ENCODE peak calls at places on chromosomes 5 and 9, in four cellular contexts. One of them, this sample, is unnamed.

GRCh38 chr5:25119654-25120053 is 474.9 kb upstream of the CDH10 start:
- DNase-seq in activated CD8-positive, alpha-beta memory T cell treated with anti-CD3 and anti-CD28 coated beads for 48 hours: no peak
- DNase-seq in type B pancreatic cell: no peak
- DNase-seq in A172: peak
- DNase-seq in this sample: no peak

GRCh38 chr5:147310059-147310704 is 75.4 kb downstream of the STK32A start:
- DNase-seq in activated CD8-positive, alpha-beta memory T cell treated with anti-CD3 and anti-CD28 coated beads for 48 hours: no peak
- DNase-seq in type B pancreatic cell: no peak
- DNase-seq in A172: peak
- DNase-seq in this sample: no peak

GRCh38 chr9:11088826-11089374 is 476.1 kb upstream of the PTPRD start:
- DNase-seq in activated CD8-positive, alpha-beta memory T cell treated with anti-CD3 and anti-CD28 coated beads for 48 hours: no peak
- DNase-seq in type B pancreatic cell: no peak
- DNase-seq in A172: no peak
- DNase-seq in this sample: no peak

GRCh38 chr9:130204981-130205380 is 32.8 kb downstream of the NCS1 start:
- DNase-seq in activated CD8-positive, alpha-beta memory T cell treated with anti-CD3 and anti-CD28 coated beads for 48 hours: no peak
- DNase-seq in type B pancreatic cell: no peak
- DNase-seq in A172: no peak
- DNase-seq in this sample: no peak

GRCh38 chr5:127650649-127651048 is 1.8 kb downstream of the CTXN3 start:
- DNase-seq in activated CD8-positive, alpha-beta memory T cell treated with anti-CD3 and anti-CD28 coated beads for 48 hours: no peak
- DNase-seq in type B pancreatic cell: no peak
- DNase-seq in A172: peak
- DNase-seq in this sample: no peak

GRCh38 chr5:118946138-118946537 is 42.2 kb downstream of the DTWD2 start:
- DNase-seq in activated CD8-positive, alpha-beta memory T cell treated with anti-CD3 and anti-CD28 coated beads for 48 hours: no peak
- DNase-seq in type B pancreatic cell: no peak
- DNase-seq in A172: no peak
- DNase-seq in this sample: no peak

GRCh38 chr5:78666041-78666444 is 17.5 kb upstream of the LHFPL2 start:
- DNase-seq in activated CD8-positive, alpha-beta memory T cell treated with anti-CD3 and anti-CD28 coated beads for 48 hours: no peak
- DNase-seq in type B pancreatic cell: no peak
- DNase-seq in A172: no peak
- DNase-seq in this sample: no peak

GRCh38 chr9:91207889-91208651 is 153.6 kb downstream of the AUH start:
- DNase-seq in activated CD8-positive, alpha-beta memory T cell treated with anti-CD3 and anti-CD28 coated beads for 48 hours: no peak
- DNase-seq in type B pancreatic cell: no peak
- DNase-seq in A172: peak
- DNase-seq in this sample: no peak

GRCh38 chr9:120916573-120916972 is 10.0 kb downstream of the TRAF1 start:
- DNase-seq in activated CD8-positive, alpha-beta memory T cell treated with anti-CD3 and anti-CD28 coated beads for 48 hours: no peak
- DNase-seq in type B pancreatic cell: no peak
- DNase-seq in A172: no peak
- DNase-seq in this sample: no peak

GRCh38 chr5:36691241-36691640 is 84.8 kb downstream of the SLC1A3 start:
- DNase-seq in activated CD8-positive, alpha-beta memory T cell treated with anti-CD3 and anti-CD28 coated beads for 48 hours: no peak
- DNase-seq in type B pancreatic cell: no peak
- DNase-seq in A172: no peak
- DNase-seq in this sample: no peak

GRCh38 chr9:94802795-94803194 is 76.3 kb downstream of the AOPEP start:
- DNase-seq in activated CD8-positive, alpha-beta memory T cell treated with anti-CD3 and anti-CD28 coated beads for 48 hours: peak
- DNase-seq in type B pancreatic cell: no peak
- DNase-seq in A172: peak
- DNase-seq in this sample: no peak

GRCh38 chr9:92342825-92343488 is 17.2 kb downstream of the CENPP start:
- DNase-seq in activated CD8-positive, alpha-beta memory T cell treated with anti-CD3 and anti-CD28 coated beads for 48 hours: no peak
- DNase-seq in type B pancreatic cell: no peak
- DNase-seq in A172: no peak
- DNase-seq in this sample: no peak

GRCh38 chr5:31809037-31809910 is 170.3 kb downstream of the PDZD2 start:
- DNase-seq in activated CD8-positive, alpha-beta memory T cell treated with anti-CD3 and anti-CD28 coated beads for 48 hours: no peak
- DNase-seq in type B pancreatic cell: peak
- DNase-seq in A172: peak
- DNase-seq in this sample: no peak

GRCh38 chr5:171415115-171415730 is 4.2 kb upstream of the FGF18 start:
- DNase-seq in activated CD8-positive, alpha-beta memory T cell treated with anti-CD3 and anti-CD28 coated beads for 48 hours: no peak
- DNase-seq in type B pancreatic cell: no peak
- DNase-seq in A172: no peak
- DNase-seq in this sample: peak

GRCh38 chr5:57855831-57856230 is 373.2 kb upstream of the ACTBL2 start:
- DNase-seq in activated CD8-positive, alpha-beta memory T cell treated with anti-CD3 and anti-CD28 coated beads for 48 hours: no peak
- DNase-seq in type B pancreatic cell: no peak
- DNase-seq in A172: no peak
- DNase-seq in this sample: no peak

GRCh38 chr5:143235423-143235822 is 168.1 kb downstream of the NR3C1 start:
- DNase-seq in activated CD8-positive, alpha-beta memory T cell treated with anti-CD3 and anti-CD28 coated beads for 48 hours: no peak
- DNase-seq in type B pancreatic cell: no peak
- DNase-seq in A172: no peak
- DNase-seq in this sample: no peak

GRCh38 chr9:124215551-124215910 is 42.2 kb upstream of the NEK6 start:
- DNase-seq in activated CD8-positive, alpha-beta memory T cell treated with anti-CD3 and anti-CD28 coated beads for 48 hours: no peak
- DNase-seq in type B pancreatic cell: no peak
- DNase-seq in A172: no peak
- DNase-seq in this sample: no peak

GRCh38 chr9:14132798-14133197 is 181.1 kb downstream of the NFIB start:
- DNase-seq in activated CD8-positive, alpha-beta memory T cell treated with anti-CD3 and anti-CD28 coated beads for 48 hours: no peak
- DNase-seq in type B pancreatic cell: no peak
- DNase-seq in A172: no peak
- DNase-seq in this sample: no peak

GRCh38 chr5:155008669-155009068 is 4.9 kb upstream of the KIF4B start:
- DNase-seq in activated CD8-positive, alpha-beta memory T cell treated with anti-CD3 and anti-CD28 coated beads for 48 hours: no peak
- DNase-seq in type B pancreatic cell: no peak
- DNase-seq in A172: peak
- DNase-seq in this sample: no peak

GRCh38 chr9:131214457-131214856 is 61.9 kb downstream of the FAM78A start:
- DNase-seq in activated CD8-positive, alpha-beta memory T cell treated with anti-CD3 and anti-CD28 coated beads for 48 hours: no peak
- DNase-seq in type B pancreatic cell: no peak
- DNase-seq in A172: no peak
- DNase-seq in this sample: no peak

GRCh38 chr9:35756275-35756742 is 2.2 kb upstream of the MSMP start:
- DNase-seq in activated CD8-positive, alpha-beta memory T cell treated with anti-CD3 and anti-CD28 coated beads for 48 hours: no peak
- DNase-seq in type B pancreatic cell: no peak
- DNase-seq in A172: no peak
- DNase-seq in this sample: no peak

GRCh38 chr5:32827981-32828380 is 116.9 kb downstream of the NPR3 start:
- DNase-seq in activated CD8-positive, alpha-beta memory T cell treated with anti-CD3 and anti-CD28 coated beads for 48 hours: no peak
- DNase-seq in type B pancreatic cell: no peak
- DNase-seq in A172: no peak
- DNase-seq in this sample: no peak

GRCh38 chr5:52262844-52263243 is 524.9 kb upstream of the ITGA1 start:
- DNase-seq in activated CD8-positive, alpha-beta memory T cell treated with anti-CD3 and anti-CD28 coated beads for 48 hours: no peak
- DNase-seq in type B pancreatic cell: no peak
- DNase-seq in A172: no peak
- DNase-seq in this sample: no peak

GRCh38 chr5:91382530-91383026 is 539 bp downstream of the ARRDC3 start:
- DNase-seq in activated CD8-positive, alpha-beta memory T cell treated with anti-CD3 and anti-CD28 coated beads for 48 hours: no peak
- DNase-seq in type B pancreatic cell: no peak
- DNase-seq in A172: peak
- DNase-seq in this sample: no peak

GRCh38 chr5:163509288-163510040 is 4.0 kb downstream of the MAT2B start:
- DNase-seq in activated CD8-positive, alpha-beta memory T cell treated with anti-CD3 and anti-CD28 coated beads for 48 hours: no peak
- DNase-seq in type B pancreatic cell: no peak
- DNase-seq in A172: peak
- DNase-seq in this sample: no peak

GRCh38 chr9:77588319-77588937 is 59.7 kb downstream of the GNA14 start:
- DNase-seq in activated CD8-positive, alpha-beta memory T cell treated with anti-CD3 and anti-CD28 coated beads for 48 hours: no peak
- DNase-seq in type B pancreatic cell: no peak
- DNase-seq in A172: peak
- DNase-seq in this sample: no peak

GRCh38 chr5:65855758-65856157 is 70.6 kb upstream of the ERBIN start:
- DNase-seq in activated CD8-positive, alpha-beta memory T cell treated with anti-CD3 and anti-CD28 coated beads for 48 hours: no peak
- DNase-seq in type B pancreatic cell: no peak
- DNase-seq in A172: no peak
- DNase-seq in this sample: peak

GRCh38 chr9:24504521-24504920 is 41.2 kb downstream of the IZUMO3 start:
- DNase-seq in activated CD8-positive, alpha-beta memory T cell treated with anti-CD3 and anti-CD28 coated beads for 48 hours: no peak
- DNase-seq in type B pancreatic cell: no peak
- DNase-seq in A172: no peak
- DNase-seq in this sample: no peak